ENCODE peak calls at places on chromosomes 3 and 15, in four cellular contexts. K is Karpas-422, J is GM23248, X is upper lobe of right lung. D is an unnamed sample.
A peak's percentile ranks its signal among the peaks of the same experiment; 100 is the strongest.

GRCh38 chr3:193452338-193452737 is 73.8 kb upstream of the ATP13A5 start:
- DNase-seq in K (peak; percentile 82), J (peak; percentile 18), X (no peak), D (no peak)

GRCh38 chr15:75523011-75523410 is 56.1 kb downstream of the PTPN9 start:
- DNase-seq in K (no peak), J (no peak), X (no peak), D (no peak)

GRCh38 chr3:117893638-117894037 is 1141.0 kb downstream of the IGSF11 start:
- DNase-seq in K (no peak), J (peak; percentile 14), X (no peak), D (no peak)

GRCh38 chr3:104273046-104273649 is 1093.6 kb upstream of the ALCAM start:
- DNase-seq in K (peak; percentile 55), J (peak; percentile 60), X (no peak), D (no peak)

GRCh38 chr3:139005356-139005993 is 593 bp downstream of the PRR23A start:
- DNase-seq in K (no peak), J (no peak), X (no peak), D (no peak)

GRCh38 chr3:15612001-15612400 is 10.5 kb downstream of the BTD start:
- DNase-seq in K (no peak), J (no peak), X (no peak), D (no peak)

GRCh38 chr3:7504886-7505775 is 644.2 kb downstream of the GRM7 start:
- DNase-seq in K (no peak), J (no peak), X (no peak), D (no peak)

GRCh38 chr15:65032823-65033537 is 3.5 kb upstream of the MTFMT start:
- DNase-seq in K (peak; percentile 78), J (peak; percentile 87), X (peak; percentile 84), D (no peak)

GRCh38 chr3:98482717-98483482 is 14.6 kb upstream of the OR5K2 start:
- DNase-seq in K (no peak), J (no peak), X (no peak), D (no peak)

GRCh38 chr3:10310578-10310977 is 10.3 kb downstream of the SEC13 start:
- DNase-seq in K (no peak), J (peak; percentile 59), X (no peak), D (peak; percentile 61)

GRCh38 chr3:138964923-138965322 is 17.9 kb downstream of the FOXL2NB start:
- DNase-seq in K (no peak), J (no peak), X (no peak), D (no peak)

GRCh38 chr3:171552525-171552924 is 92.3 kb upstream of the TNIK start:
- DNase-seq in K (no peak), J (no peak), X (no peak), D (no peak)

GRCh38 chr3:45860481-45860880 is 18.6 kb upstream of the LZTFL1 start:
- DNase-seq in K (no peak), J (no peak), X (no peak), D (no peak)

GRCh38 chr15:63601026-63601726 is 4.0 kb downstream of the FBXL22 start:
- DNase-seq in K (no peak), J (peak; percentile 70), X (peak; percentile 79), D (no peak)

GRCh38 chr3:57825116-57825515 is 69.0 kb downstream of the SLMAP start:
- DNase-seq in K (no peak), J (no peak), X (no peak), D (no peak)

GRCh38 chr3:141498592-141499223 is 11.9 kb downstream of the RASA2 start:
- DNase-seq in K (peak; percentile 86), J (no peak), X (no peak), D (no peak)

GRCh38 chr15:88834211-88834812 is 31.1 kb downstream of the ACAN start:
- DNase-seq in K (peak; percentile 50), J (peak; percentile 15), X (no peak), D (no peak)

GRCh38 chr3:86554346-86554745 is 436.6 kb downstream of the VGLL3 start:
- DNase-seq in K (no peak), J (no peak), X (no peak), D (no peak)

GRCh38 chr15:55394694-55395093 is 13.5 kb downstream of the CCPG1 start:
- DNase-seq in K (no peak), J (no peak), X (no peak), D (no peak)

GRCh38 chr15:39804026-39804425 is 21.4 kb upstream of the FSIP1 start:
- DNase-seq in K (no peak), J (peak; percentile 47), X (no peak), D (no peak)

DNA sequence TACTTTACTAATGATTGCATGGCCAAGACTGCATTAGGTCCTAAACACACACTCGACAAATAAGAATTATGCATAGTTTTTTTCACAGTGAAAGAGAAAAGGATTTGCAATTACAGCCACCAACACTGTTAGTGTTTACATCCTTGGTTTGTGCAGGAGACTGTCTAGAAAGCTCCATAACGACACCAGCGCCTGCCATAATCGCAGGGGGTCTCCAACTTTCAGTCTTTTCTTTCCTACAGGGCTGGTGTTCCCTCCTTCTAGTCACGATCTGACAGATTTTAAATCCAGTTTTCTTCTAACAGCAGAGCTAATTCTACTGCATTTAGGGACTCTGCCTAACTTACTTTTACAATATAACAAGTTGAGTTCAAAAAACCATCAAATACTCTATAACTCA is 58.0 kb downstream of the CLASP2 start:
- DNase-seq in K (no peak), J (no peak), X (no peak), D (no peak)
- H3K27ac ChIP-seq in K (peak overlapping the region; percentile 87), J (peak overlapping the region; percentile 62), X (peak overlapping the region; percentile 69), D (peak overlapping the region; percentile 62)

DNA sequence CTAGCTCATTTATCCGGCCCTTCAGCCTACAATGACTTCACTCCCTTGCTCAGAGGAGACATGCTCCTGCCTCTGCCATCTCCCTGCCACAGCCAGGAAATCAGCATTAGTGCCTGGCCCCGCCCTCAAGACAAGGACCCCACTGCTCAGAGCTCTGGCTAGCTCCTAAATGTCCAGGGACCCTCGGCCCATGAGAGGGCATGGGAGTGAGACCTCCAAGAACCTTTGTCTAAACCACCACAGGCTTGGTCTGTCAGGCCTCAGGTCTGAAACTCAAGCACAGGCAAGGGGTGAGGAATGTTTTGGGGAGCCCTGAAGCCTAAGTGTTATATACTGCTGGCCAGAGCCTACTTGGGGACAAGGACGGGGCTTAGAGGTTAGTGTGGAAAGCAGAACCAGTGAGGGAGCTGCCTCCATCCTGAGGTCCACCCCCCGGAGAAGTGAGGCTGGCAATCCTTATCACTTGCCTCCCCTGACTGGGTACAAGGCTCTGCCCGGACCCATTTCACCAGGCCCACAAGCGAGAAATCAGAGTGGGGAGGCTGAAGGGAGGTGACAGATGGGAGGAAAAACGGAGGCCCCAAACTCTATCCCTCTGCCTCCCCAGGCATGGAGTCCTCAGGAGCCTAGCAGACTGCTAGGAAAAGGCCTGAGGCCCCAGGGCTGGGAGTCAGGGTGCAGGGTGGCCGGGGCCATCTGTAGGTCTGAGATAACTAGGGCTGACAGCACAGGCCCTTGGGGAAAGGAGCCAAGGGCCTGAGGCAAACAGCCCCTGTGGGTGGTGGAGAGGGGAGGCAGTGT is 18.8 kb downstream of the SHF start:
- DNase-seq in K (peak; percentile 67), J (no peak), X (no peak), D (no peak)
- H3K27ac ChIP-seq in K (peak overlapping the region; percentile 97), J (no peak overlapping the region), X (no peak overlapping the region), D (no peak overlapping the region)

GRCh38 chr3:196639517-196640500 is at the start of gene NRROS:
- DNase-seq in K (peak; percentile 88), J (peak; percentile 76), X (peak; percentile 86), D (no peak)

GRCh38 chr3:196643201-196643749 is 3.8 kb downstream of the NRROS start:
- DNase-seq in K (peak; percentile 96), J (no peak), X (peak; percentile 82), D (no peak)

GRCh38 chr3:196638922-196639516 is 475 bp upstream of the NRROS start:
- DNase-seq in K (no peak), J (peak; percentile 24), X (no peak), D (no peak)

GRCh38 chr3:196641278-196642058 is 2.0 kb downstream of the NRROS start:
- DNase-seq in K (no peak), J (no peak), X (peak; percentile 55), D (no peak)

GRCh38 chr3:196640501-196640968 is 1.0 kb downstream of the NRROS start:
- DNase-seq in K (no peak), J (no peak), X (peak; percentile 63), D (no peak)
- H3K27ac ChIP-seq in K (no peak overlapping the region), J (no peak overlapping the region), X (peak overlapping the region; percentile 87), D (peak overlapping the region; percentile 2)

GRCh38 chr3:8529197-8529637 is 27.6 kb downstream of the LMCD1 start:
- DNase-seq in K (no peak), J (peak; percentile 40), X (no peak), D (peak; percentile 20)
- H3K27ac ChIP-seq in K (no peak overlapping the region), J (no peak overlapping the region), X (peak overlapping the region; percentile 33), D (no peak overlapping the region)

DNA sequence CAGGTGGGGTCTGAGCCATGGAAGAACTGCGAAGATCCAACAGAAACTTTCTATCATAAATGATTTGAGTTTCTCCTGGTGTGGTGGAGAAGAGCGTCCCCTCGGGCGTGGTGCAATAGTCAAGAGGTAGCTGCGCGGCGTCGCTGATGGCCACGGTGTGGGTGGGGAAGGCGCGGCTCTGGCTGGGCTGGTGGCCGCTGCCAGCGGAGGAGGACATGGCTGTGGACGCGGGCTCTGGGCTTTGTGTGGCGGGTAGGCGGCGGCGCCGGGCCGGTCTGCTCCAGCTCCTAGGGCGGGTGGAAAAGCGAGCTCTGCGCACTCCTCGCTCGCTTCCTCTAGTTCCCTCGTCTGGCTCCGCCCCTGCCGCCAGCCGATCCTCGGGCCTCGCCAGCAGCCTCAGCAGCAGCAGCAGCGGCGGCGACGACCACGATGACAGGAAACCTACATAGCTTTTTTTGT is 5.9 kb downstream of the STARD9 start:
- DNase-seq in K (peak; percentile 89), J (peak; percentile 91), X (peak; percentile 94), D (no peak)
- H3K27ac ChIP-seq in K (no peak overlapping the region), J (peak overlapping the region; percentile 19), X (peak overlapping the region; percentile 75), D (peak overlapping the region; percentile 39)

GRCh38 chr3:29285356-29286070 is 4.6 kb downstream of the RBMS3 start:
- DNase-seq in K (no peak), J (peak; percentile 55), X (no peak), D (no peak)

GRCh38 chr3:29282431-29283296 is 1.8 kb downstream of the RBMS3 start:
- DNase-seq in K (no peak), J (peak; percentile 57), X (no peak), D (no peak)

GRCh38 chr3:29283297-29283681 is 2.4 kb downstream of the RBMS3 start:
- DNase-seq in K (no peak), J (peak; percentile 39), X (no peak), D (no peak)

GRCh38 chr3:29284578-29284977 is 3.7 kb downstream of the RBMS3 start:
- DNase-seq in K (no peak), J (peak; percentile 51), X (no peak), D (no peak)

DNA sequence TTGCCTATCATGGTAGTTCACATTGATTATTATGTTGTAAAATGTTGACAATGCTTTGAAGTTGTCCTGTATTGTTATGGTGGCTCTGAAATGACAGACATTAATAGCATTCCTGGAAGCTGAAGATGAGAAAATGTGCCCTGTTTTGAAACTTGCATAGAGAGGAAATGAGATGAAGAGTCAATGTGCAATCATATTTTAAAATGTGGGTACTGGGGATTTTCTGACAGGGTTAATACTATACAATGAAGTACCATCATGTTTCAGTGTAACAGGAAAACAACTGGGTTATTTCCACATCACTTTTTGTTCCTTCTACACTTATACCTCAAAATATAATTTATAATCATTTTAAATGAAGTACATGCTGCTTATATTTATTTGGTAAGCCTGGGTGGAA is 2.9 kb downstream of the RBMS3 start:
- DNase-seq in K (no peak), J (no peak), X (no peak), D (no peak)
- H3K27ac ChIP-seq in K (no peak overlapping the region), J (peak overlapping the region; percentile 88), X (peak overlapping the region; percentile 84), D (no peak overlapping the region)